ENCODE peak calls at places on chromosomes 4 and X, in four cellular contexts. Q, F, J and L are unnamed samples.

GRCh38 chrX:24842486-24842885 is 148.8 kb downstream of the POLA1 start:
- DNase-seq in J (no peak), F (no peak), Q (no peak), L (no peak)

GRCh38 chr4:154041595-154042086 is 252.8 kb upstream of the SFRP2 start:
- DNase-seq in Q (no peak), F (no peak), J (no peak), L (no peak)

GRCh38 chr4:95838192-95838591 is 1.7 kb upstream of the PDHA2 start:
- DNase-seq in J (no peak), F (no peak), Q (peak), L (no peak)

GRCh38 chr4:25011135-25011866 is 19.4 kb downstream of the LGI2 start:
- DNase-seq in J (no peak), F (no peak), Q (no peak), L (peak)

GRCh38 chrX:123859828-123860505 is at the start of gene XIAP:
- DNase-seq in F (peak), Q (peak), J (peak), L (peak)

GRCh38 chrX:87813566-87813965 is 296.0 kb downstream of the KLHL4 start:
- DNase-seq in J (no peak), Q (no peak), F (no peak), L (no peak)

GRCh38 chr4:155208258-155209054 is at the start of gene NPY2R:
- DNase-seq in J (no peak), F (no peak), Q (no peak), L (no peak)

GRCh38 chr4:53706422-53707032 is 115.2 kb upstream of the LNX1 start:
- DNase-seq in F (peak), Q (no peak), J (no peak), L (peak)

GRCh38 chr4:150283689-150284088 is 205.4 kb downstream of the DCLK2 start:
- DNase-seq in F (no peak), Q (no peak), J (no peak), L (no peak)

GRCh38 chr4:15131551-15131950 is 129.3 kb downstream of the CPEB2 start:
- DNase-seq in J (no peak), Q (no peak), F (no peak), L (no peak)

GRCh38 chr4:61984260-61984909 is 784.3 kb downstream of the ADGRL3 start:
- DNase-seq in F (no peak), Q (no peak), J (no peak), L (no peak)

GRCh38 chrX:17597836-17598434 is 139.4 kb upstream of the SCML1 start:
- DNase-seq in J (peak), F (peak), Q (peak), L (no peak)

GRCh38 chr4:94889961-94890360 is 132.2 kb downstream of the BMPR1B start:
- DNase-seq in Q (no peak), J (no peak), F (no peak), L (no peak)

GRCh38 chr4:7540216-7540615 is 105.5 kb upstream of the PSAPL1 start:
- DNase-seq in F (no peak), Q (no peak), J (no peak), L (no peak)

GRCh38 chr4:170226288-170226687 is 136.5 kb upstream of the AADAT start:
- DNase-seq in Q (no peak), F (no peak), J (no peak), L (no peak)

GRCh38 chrX:18620349-18620748 is 51.6 kb downstream of the RS1 start:
- DNase-seq in F (no peak), J (no peak), Q (no peak), L (no peak)

GRCh38 chr4:71415491-71415890 is 76.7 kb downstream of the SLC4A4 start:
- DNase-seq in Q (no peak), J (no peak), F (no peak), L (no peak)

GRCh38 chrX:140744085-140744484 is 34.5 kb downstream of the LINC00632 start:
- DNase-seq in J (no peak), Q (no peak), F (no peak), L (no peak)